ENCODE peak calls at places on chromosome 18, in seven cellular contexts. One of them, this sample, is unnamed.

GRCh38 chr18:3122851-3123250 is 96.9 kb downstream of the MYOM1 start:
- DNase-seq in cardiac fibroblast: no peak
- DNase-seq in bronchial epithelial cell: no peak
- DNase-seq in colonic mucosa: no peak
- DNase-seq in fibroblast of lung: no peak
- DNase-seq in H9: no peak
- DNase-seq in Calu3: no peak
- DNase-seq in this sample: no peak

GRCh38 chr18:36181898-36182506 is 5.3 kb upstream of the MOCOS start:
- DNase-seq in cardiac fibroblast: no peak
- DNase-seq in bronchial epithelial cell: no peak
- DNase-seq in colonic mucosa: no peak
- DNase-seq in fibroblast of lung: no peak
- DNase-seq in H9: no peak
- DNase-seq in Calu3: no peak
- DNase-seq in this sample: peak

GRCh38 chr18:23258566-23259265 is 123.4 kb downstream of the CABLES1 start:
- DNase-seq in cardiac fibroblast: no peak
- DNase-seq in bronchial epithelial cell: no peak
- DNase-seq in colonic mucosa: no peak
- DNase-seq in fibroblast of lung: no peak
- DNase-seq in H9: no peak
- DNase-seq in Calu3: no peak
- DNase-seq in this sample: no peak

GRCh38 chr18:36186461-36187137 is 698 bp upstream of the MOCOS start:
- DNase-seq in cardiac fibroblast: peak
- DNase-seq in bronchial epithelial cell: no peak
- DNase-seq in colonic mucosa: peak
- DNase-seq in fibroblast of lung: peak
- DNase-seq in H9: peak
- DNase-seq in Calu3: peak
- DNase-seq in this sample: peak

GRCh38 chr18:26747131-26747475 is 118.4 kb downstream of the AQP4 start:
- DNase-seq in cardiac fibroblast: peak
- DNase-seq in bronchial epithelial cell: peak
- DNase-seq in colonic mucosa: no peak
- DNase-seq in fibroblast of lung: peak
- DNase-seq in H9: no peak
- DNase-seq in Calu3: no peak
- DNase-seq in this sample: no peak

GRCh38 chr18:13500891-13501887 is 225.2 kb downstream of the FAM210A start:
- DNase-seq in cardiac fibroblast: peak
- DNase-seq in bronchial epithelial cell: peak
- DNase-seq in colonic mucosa: no peak
- DNase-seq in fibroblast of lung: peak
- DNase-seq in H9: peak
- DNase-seq in Calu3: peak
- DNase-seq in this sample: no peak

GRCh38 chr18:13558132-13558531 is 168.2 kb downstream of the FAM210A start:
- DNase-seq in cardiac fibroblast: peak
- DNase-seq in bronchial epithelial cell: peak
- DNase-seq in colonic mucosa: no peak
- DNase-seq in fibroblast of lung: peak
- DNase-seq in H9: peak
- DNase-seq in Calu3: peak
- DNase-seq in this sample: peak

GRCh38 chr18:52060612-52061259 is 279.3 kb upstream of the DCC start:
- DNase-seq in cardiac fibroblast: no peak
- DNase-seq in bronchial epithelial cell: no peak
- DNase-seq in colonic mucosa: no peak
- DNase-seq in fibroblast of lung: no peak
- DNase-seq in H9: peak
- DNase-seq in Calu3: no peak
- DNase-seq in this sample: no peak

GRCh38 chr18:61889541-61889940 is 3.3 kb downstream of the RNF152 start:
- DNase-seq in cardiac fibroblast: no peak
- DNase-seq in bronchial epithelial cell: no peak
- DNase-seq in colonic mucosa: no peak
- DNase-seq in fibroblast of lung: no peak
- DNase-seq in H9: no peak
- DNase-seq in Calu3: no peak
- DNase-seq in this sample: no peak

GRCh38 chr18:3722662-3723433 is 272.9 kb downstream of the TGIF1 start:
- DNase-seq in cardiac fibroblast: no peak
- DNase-seq in bronchial epithelial cell: no peak
- DNase-seq in colonic mucosa: no peak
- DNase-seq in fibroblast of lung: peak
- DNase-seq in H9: no peak
- DNase-seq in Calu3: no peak
- DNase-seq in this sample: no peak

GRCh38 chr18:22822024-22822423 is 111.1 kb upstream of the RBBP8 start:
- DNase-seq in cardiac fibroblast: peak
- DNase-seq in bronchial epithelial cell: peak
- DNase-seq in colonic mucosa: peak
- DNase-seq in fibroblast of lung: peak
- DNase-seq in H9: peak
- DNase-seq in Calu3: peak
- DNase-seq in this sample: no peak

GRCh38 chr18:55998071-55998522 is 410.1 kb upstream of the TCF4 start:
- DNase-seq in cardiac fibroblast: peak
- DNase-seq in bronchial epithelial cell: peak
- DNase-seq in colonic mucosa: no peak
- DNase-seq in fibroblast of lung: peak
- DNase-seq in H9: peak
- DNase-seq in Calu3: no peak
- DNase-seq in this sample: no peak
- TF ChIP-seq CTCF in cardiac fibroblast: no peak
- TF ChIP-seq CTCF in bronchial epithelial cell: no peak
- TF ChIP-seq CTCF in colonic mucosa: no peak
- TF ChIP-seq CTCF in fibroblast of lung: peak
- TF ChIP-seq CTCF in H9: peak
- TF ChIP-seq CTCF in Calu3: no peak
- TF ChIP-seq CTCF in this sample: peak

DNA sequence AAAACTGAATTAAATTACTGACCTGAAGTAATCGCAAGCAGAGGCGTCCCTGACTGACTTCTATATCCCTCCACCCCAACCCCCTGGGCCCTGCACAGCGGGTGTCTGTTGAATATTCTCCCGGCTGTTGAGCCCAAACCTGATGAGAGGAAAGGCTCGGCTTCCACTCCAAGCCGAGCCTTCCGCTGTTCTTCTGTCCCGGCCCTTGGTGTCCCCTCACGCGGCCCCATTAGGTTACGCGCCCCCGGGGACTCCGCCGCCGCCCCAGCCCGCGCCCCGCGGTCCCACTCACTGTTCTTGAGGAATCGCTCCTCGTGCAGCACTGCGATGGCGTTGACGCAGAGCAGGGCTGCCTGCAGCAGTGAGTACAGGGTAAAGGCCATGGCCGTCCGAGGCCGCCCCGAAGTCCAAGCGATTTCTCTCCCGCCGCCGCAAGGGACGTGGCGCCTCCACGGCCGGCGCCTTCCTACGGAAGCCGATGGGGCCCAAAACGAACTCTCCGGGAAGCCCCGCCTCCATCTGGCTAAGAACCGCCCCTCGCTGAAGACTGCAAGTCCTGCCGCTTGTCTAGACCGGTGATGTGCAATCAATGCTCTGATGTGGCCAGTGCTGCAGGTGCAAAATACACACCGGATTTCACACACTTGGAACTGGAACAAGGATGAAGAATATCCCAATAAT is at the start of gene IER3IP1:
- DNase-seq in cardiac fibroblast: peak
- DNase-seq in bronchial epithelial cell: peak
- DNase-seq in colonic mucosa: peak
- DNase-seq in fibroblast of lung: peak
- DNase-seq in H9: peak
- DNase-seq in Calu3: peak
- DNase-seq in this sample: peak
- TF ChIP-seq CTCF in cardiac fibroblast: peak
- TF ChIP-seq CTCF in bronchial epithelial cell: peak
- TF ChIP-seq CTCF in colonic mucosa: no peak
- TF ChIP-seq CTCF in fibroblast of lung: no peak
- TF ChIP-seq CTCF in H9: peak
- TF ChIP-seq CTCF in Calu3: no peak
- TF ChIP-seq CTCF in this sample: peak

DNA sequence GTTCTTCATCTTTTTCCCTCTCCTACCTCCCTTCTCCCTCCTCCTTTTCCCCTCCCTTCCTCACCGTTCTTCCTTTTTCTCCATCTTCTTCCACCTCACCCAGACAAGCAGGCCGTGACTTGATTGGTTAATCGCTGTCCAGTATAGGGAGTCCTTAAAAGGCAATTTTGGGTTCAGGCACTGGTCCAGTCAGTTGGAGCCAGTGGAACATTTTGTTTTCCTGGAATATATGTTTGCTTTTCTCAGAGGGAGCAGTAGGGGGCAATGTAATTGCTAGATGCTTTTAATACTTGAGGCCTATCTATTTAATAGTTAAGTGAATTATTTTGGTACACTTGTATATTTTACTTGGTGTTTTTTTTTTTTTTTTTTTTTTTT is 15.0 kb downstream of the ELAC1 start:
- DNase-seq in cardiac fibroblast: peak
- DNase-seq in bronchial epithelial cell: no peak
- DNase-seq in colonic mucosa: no peak
- DNase-seq in fibroblast of lung: peak
- DNase-seq in H9: no peak
- DNase-seq in Calu3: no peak
- DNase-seq in this sample: no peak
- TF ChIP-seq CTCF in cardiac fibroblast: no peak
- TF ChIP-seq CTCF in bronchial epithelial cell: no peak
- TF ChIP-seq CTCF in colonic mucosa: no peak
- TF ChIP-seq CTCF in fibroblast of lung: peak
- TF ChIP-seq CTCF in H9: no peak
- TF ChIP-seq CTCF in Calu3: no peak
- TF ChIP-seq CTCF in this sample: no peak

GRCh38 chr18:33404244-33404873 is 36.2 kb downstream of the CCDC178 start:
- DNase-seq in cardiac fibroblast: peak
- DNase-seq in bronchial epithelial cell: peak
- DNase-seq in colonic mucosa: no peak
- DNase-seq in fibroblast of lung: no peak
- DNase-seq in H9: no peak
- DNase-seq in Calu3: no peak
- DNase-seq in this sample: no peak
- TF ChIP-seq CTCF in cardiac fibroblast: peak
- TF ChIP-seq CTCF in bronchial epithelial cell: peak
- TF ChIP-seq CTCF in colonic mucosa: peak
- TF ChIP-seq CTCF in fibroblast of lung: peak
- TF ChIP-seq CTCF in H9: peak
- TF ChIP-seq CTCF in Calu3: peak
- TF ChIP-seq CTCF in this sample: peak

GRCh38 chr18:50268022-50268747 is 1.9 kb upstream of the CFAP53 start:
- DNase-seq in cardiac fibroblast: peak
- DNase-seq in bronchial epithelial cell: peak
- DNase-seq in colonic mucosa: peak
- DNase-seq in fibroblast of lung: peak
- DNase-seq in H9: peak
- DNase-seq in Calu3: peak
- DNase-seq in this sample: no peak
- TF ChIP-seq CTCF in cardiac fibroblast: peak
- TF ChIP-seq CTCF in bronchial epithelial cell: peak
- TF ChIP-seq CTCF in colonic mucosa: peak
- TF ChIP-seq CTCF in fibroblast of lung: peak
- TF ChIP-seq CTCF in H9: peak
- TF ChIP-seq CTCF in Calu3: peak
- TF ChIP-seq CTCF in this sample: peak

GRCh38 chr18:45522371-45522770 is 92.9 kb upstream of the SLC14A2 start:
- DNase-seq in cardiac fibroblast: no peak
- DNase-seq in bronchial epithelial cell: peak
- DNase-seq in colonic mucosa: no peak
- DNase-seq in fibroblast of lung: peak
- DNase-seq in H9: no peak
- DNase-seq in Calu3: no peak
- DNase-seq in this sample: no peak

GRCh38 chr18:45521777-45522176 is 93.5 kb upstream of the SLC14A2 start:
- DNase-seq in cardiac fibroblast: no peak
- DNase-seq in bronchial epithelial cell: peak
- DNase-seq in colonic mucosa: no peak
- DNase-seq in fibroblast of lung: peak
- DNase-seq in H9: no peak
- DNase-seq in Calu3: no peak
- DNase-seq in this sample: no peak

GRCh38 chr18:45527891-45528290 is 87.4 kb upstream of the SLC14A2 start:
- DNase-seq in cardiac fibroblast: no peak
- DNase-seq in bronchial epithelial cell: peak
- DNase-seq in colonic mucosa: no peak
- DNase-seq in fibroblast of lung: no peak
- DNase-seq in H9: no peak
- DNase-seq in Calu3: no peak
- DNase-seq in this sample: no peak

GRCh38 chr18:45528712-45529336 is 86.5 kb upstream of the SLC14A2 start:
- DNase-seq in cardiac fibroblast: no peak
- DNase-seq in bronchial epithelial cell: peak
- DNase-seq in colonic mucosa: no peak
- DNase-seq in fibroblast of lung: no peak
- DNase-seq in H9: no peak
- DNase-seq in Calu3: no peak
- DNase-seq in this sample: no peak

GRCh38 chr18:45526120-45526841 is 89.0 kb upstream of the SLC14A2 start:
- DNase-seq in cardiac fibroblast: no peak
- DNase-seq in bronchial epithelial cell: peak
- DNase-seq in colonic mucosa: no peak
- DNase-seq in fibroblast of lung: peak
- DNase-seq in H9: no peak
- DNase-seq in Calu3: no peak
- DNase-seq in this sample: no peak
- TF ChIP-seq CTCF in cardiac fibroblast: no peak
- TF ChIP-seq CTCF in bronchial epithelial cell: no peak
- TF ChIP-seq CTCF in colonic mucosa: no peak
- TF ChIP-seq CTCF in fibroblast of lung: peak
- TF ChIP-seq CTCF in H9: no peak
- TF ChIP-seq CTCF in Calu3: no peak
- TF ChIP-seq CTCF in this sample: peak

This sample was measured in osteocyte.